ENCODE peak calls at places on chromosomes 16 and 17, in five cellular contexts. One of them, this sample, is unnamed.

GRCh38 chr17:71828182-71828596 is 292.6 kb upstream of the SOX9 start:
- DNase-seq in fibroblast of lung: peak
- DNase-seq in SK-N-SH: peak
- DNase-seq in GM12865: no peak
- DNase-seq in OCI-LY7: no peak
- DNase-seq in this sample: peak

GRCh38 chr16:53948734-53949430 is 244.9 kb downstream of the FTO start:
- DNase-seq in SK-N-SH: no peak
- DNase-seq in OCI-LY7: no peak
- DNase-seq in fibroblast of lung: no peak
- DNase-seq in GM12865: no peak
- DNase-seq in this sample: no peak

GRCh38 chr17:44786551-44787081 is 27.8 kb downstream of the ADAM11 start:
- DNase-seq in fibroblast of lung: no peak
- DNase-seq in GM12865: no peak
- DNase-seq in SK-N-SH: no peak
- DNase-seq in OCI-LY7: no peak
- DNase-seq in this sample: no peak

GRCh38 chr17:59287887-59288286 is 43.6 kb upstream of the YPEL2 start:
- DNase-seq in SK-N-SH: no peak
- DNase-seq in fibroblast of lung: no peak
- DNase-seq in GM12865: no peak
- DNase-seq in OCI-LY7: no peak
- DNase-seq in this sample: no peak

GRCh38 chr17:7833011-7833794 is 814 bp upstream of the KDM6B start:
- DNase-seq in OCI-LY7: no peak
- DNase-seq in fibroblast of lung: no peak
- DNase-seq in GM12865: no peak
- DNase-seq in SK-N-SH: no peak
- DNase-seq in this sample: no peak

GRCh38 chr17:48644159-48644558 is 18.0 kb upstream of the HOXB9 start:
- DNase-seq in OCI-LY7: no peak
- DNase-seq in GM12865: no peak
- DNase-seq in fibroblast of lung: no peak
- DNase-seq in SK-N-SH: peak
- DNase-seq in this sample: no peak

GRCh38 chr16:73179671-73180370 is 131.9 kb upstream of the ZFHX3 start:
- DNase-seq in GM12865: peak
- DNase-seq in OCI-LY7: no peak
- DNase-seq in fibroblast of lung: no peak
- DNase-seq in SK-N-SH: no peak
- DNase-seq in this sample: no peak

GRCh38 chr17:18319604-18320256 is 4.6 kb downstream of the SMCR8 start:
- DNase-seq in GM12865: peak
- DNase-seq in OCI-LY7: peak
- DNase-seq in SK-N-SH: peak
- DNase-seq in fibroblast of lung: peak
- DNase-seq in this sample: peak

GRCh38 chr17:31564291-31564690 is 172.8 kb downstream of the RAB11FIP4 start:
- DNase-seq in GM12865: no peak
- DNase-seq in SK-N-SH: no peak
- DNase-seq in OCI-LY7: no peak
- DNase-seq in fibroblast of lung: no peak
- DNase-seq in this sample: no peak

GRCh38 chr16:51181495-51181795 is 30.4 kb upstream of the SALL1 start:
- DNase-seq in SK-N-SH: no peak
- DNase-seq in OCI-LY7: peak
- DNase-seq in GM12865: no peak
- DNase-seq in fibroblast of lung: peak
- DNase-seq in this sample: no peak

GRCh38 chr16:72092832-72093447 is 480 bp downstream of the TXNL4B start:
- DNase-seq in SK-N-SH: no peak
- DNase-seq in OCI-LY7: no peak
- DNase-seq in GM12865: peak
- DNase-seq in fibroblast of lung: peak
- DNase-seq in this sample: no peak

GRCh38 chr16:1979271-1980025 is 1.8 kb downstream of the NOXO1 start:
- DNase-seq in OCI-LY7: no peak
- DNase-seq in GM12865: no peak
- DNase-seq in SK-N-SH: no peak
- DNase-seq in fibroblast of lung: no peak
- DNase-seq in this sample: no peak

GRCh38 chr17:6455321-6455705 is 11.1 kb downstream of the PIMREG start:
- DNase-seq in fibroblast of lung: peak
- DNase-seq in GM12865: peak
- DNase-seq in OCI-LY7: peak
- DNase-seq in SK-N-SH: peak
- DNase-seq in this sample: peak

GRCh38 chr17:65228734-65229390 is 91.7 kb downstream of the RGS9 start:
- DNase-seq in OCI-LY7: no peak
- DNase-seq in SK-N-SH: peak
- DNase-seq in GM12865: peak
- DNase-seq in fibroblast of lung: peak
- DNase-seq in this sample: no peak

GRCh38 chr17:52148969-52149351 is 9.6 kb downstream of the CA10 start:
- DNase-seq in OCI-LY7: no peak
- DNase-seq in SK-N-SH: no peak
- DNase-seq in fibroblast of lung: peak
- DNase-seq in GM12865: no peak
- DNase-seq in this sample: no peak

GRCh38 chr17:36999475-36999874 is 50.7 kb downstream of the AATF start:
- DNase-seq in fibroblast of lung: no peak
- DNase-seq in OCI-LY7: no peak
- DNase-seq in GM12865: no peak
- DNase-seq in SK-N-SH: no peak
- DNase-seq in this sample: no peak

GRCh38 chr16:51549836-51550235 is 398.8 kb upstream of the SALL1 start:
- DNase-seq in GM12865: no peak
- DNase-seq in fibroblast of lung: peak
- DNase-seq in SK-N-SH: no peak
- DNase-seq in OCI-LY7: no peak
- DNase-seq in this sample: no peak

GRCh38 chr17:16287563-16288027 is 65.7 kb downstream of the CENPV start:
- DNase-seq in OCI-LY7: peak
- DNase-seq in SK-N-SH: no peak
- DNase-seq in fibroblast of lung: peak
- DNase-seq in GM12865: peak
- DNase-seq in this sample: no peak

GRCh38 chr16:20704281-20704680 is 6.8 kb upstream of the ACSM1 start:
- DNase-seq in fibroblast of lung: no peak
- DNase-seq in OCI-LY7: no peak
- DNase-seq in GM12865: no peak
- DNase-seq in SK-N-SH: no peak
- DNase-seq in this sample: no peak

GRCh38 chr17:80664217-80664780 is 119.7 kb downstream of the RPTOR start:
- DNase-seq in fibroblast of lung: no peak
- DNase-seq in SK-N-SH: no peak
- DNase-seq in GM12865: no peak
- DNase-seq in OCI-LY7: no peak
- DNase-seq in this sample: no peak

GRCh38 chr16:61929801-61930200 is 106.4 kb downstream of the CDH8 start:
- DNase-seq in OCI-LY7: no peak
- DNase-seq in GM12865: no peak
- DNase-seq in fibroblast of lung: no peak
- DNase-seq in SK-N-SH: no peak
- DNase-seq in this sample: no peak

GRCh38 chr17:34503804-34504203 is 75.6 kb upstream of the TMEM132E start:
- DNase-seq in GM12865: peak
- DNase-seq in fibroblast of lung: no peak
- DNase-seq in OCI-LY7: no peak
- DNase-seq in SK-N-SH: no peak
- DNase-seq in this sample: no peak

GRCh38 chr17:5533486-5534315 is 47.3 kb downstream of the MIS12 start:
- DNase-seq in fibroblast of lung: peak
- DNase-seq in GM12865: no peak
- DNase-seq in SK-N-SH: no peak
- DNase-seq in OCI-LY7: no peak
- DNase-seq in this sample: no peak

GRCh38 chr17:34382586-34383224 is 19.7 kb upstream of the CCL1 start:
- DNase-seq in GM12865: peak
- DNase-seq in OCI-LY7: peak
- DNase-seq in fibroblast of lung: no peak
- DNase-seq in SK-N-SH: peak
- DNase-seq in this sample: no peak

GRCh38 chr17:75344664-75345063 is 55.4 kb upstream of the SLC25A19 start:
- DNase-seq in GM12865: peak
- DNase-seq in SK-N-SH: no peak
- DNase-seq in fibroblast of lung: peak
- DNase-seq in OCI-LY7: peak
- DNase-seq in this sample: peak

GRCh38 chr16:66275795-66276428 is 90.6 kb upstream of the CDH5 start:
- DNase-seq in fibroblast of lung: peak
- DNase-seq in OCI-LY7: peak
- DNase-seq in SK-N-SH: peak
- DNase-seq in GM12865: peak
- DNase-seq in this sample: no peak

GRCh38 chr17:1455291-1455747 is 713 bp downstream of the CRK start:
- DNase-seq in SK-N-SH: peak
- DNase-seq in fibroblast of lung: peak
- DNase-seq in OCI-LY7: peak
- DNase-seq in GM12865: peak
- DNase-seq in this sample: peak

GRCh38 chr16:28258571-28258970 is 33.8 kb upstream of the SBK1 start:
- DNase-seq in GM12865: no peak
- DNase-seq in fibroblast of lung: peak
- DNase-seq in OCI-LY7: no peak
- DNase-seq in SK-N-SH: peak
- DNase-seq in this sample: peak

DNA sequence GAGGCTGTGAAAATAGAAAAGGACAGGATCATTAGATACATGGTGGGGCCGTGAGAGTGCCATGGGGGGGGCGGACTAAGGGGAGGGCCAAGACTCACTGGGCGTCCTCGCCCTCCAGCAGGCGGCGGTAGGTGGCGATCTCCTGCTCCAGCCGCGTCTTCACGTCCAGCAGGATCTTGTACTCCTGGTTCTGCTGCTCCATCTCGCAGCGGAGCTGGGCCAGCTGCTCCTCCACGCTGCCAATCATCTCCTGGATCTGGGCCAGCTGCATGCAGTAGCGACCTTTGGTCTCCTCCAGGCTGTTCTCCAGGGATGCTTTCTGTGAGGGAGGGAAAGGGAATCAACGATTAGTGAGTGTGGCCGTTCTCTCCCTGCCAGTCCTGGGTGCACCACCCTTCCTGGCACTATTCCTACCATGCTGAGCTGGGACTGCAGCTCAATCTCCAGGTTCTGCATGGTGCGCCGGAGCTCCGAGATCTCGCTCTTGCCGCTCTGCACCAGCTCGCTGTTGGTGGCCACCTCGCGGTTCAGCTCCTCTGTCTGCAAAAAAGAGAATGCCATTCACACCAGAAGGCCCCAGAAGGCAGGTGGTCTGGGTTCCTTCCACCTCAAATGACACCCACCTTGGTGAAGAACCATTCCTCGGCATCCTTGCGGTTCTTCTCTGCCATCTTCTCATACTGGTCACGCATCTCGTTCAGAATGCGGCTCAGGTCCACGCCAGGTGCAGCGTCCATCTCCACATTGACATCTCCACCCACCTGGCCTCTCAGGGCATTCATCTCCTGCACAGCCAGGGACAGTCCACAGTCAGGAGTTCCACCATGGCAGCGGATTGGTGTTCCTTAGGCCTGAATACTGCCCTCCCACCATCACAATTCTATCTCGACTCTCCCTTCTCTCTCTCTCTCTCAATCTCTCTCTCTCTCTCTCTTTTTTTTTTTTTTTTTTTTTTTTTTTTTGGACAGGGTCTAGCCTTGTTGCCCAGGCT is 3.3 kb downstream of the KRT14 start:
- DNase-seq in fibroblast of lung: no peak
- DNase-seq in OCI-LY7: no peak
- DNase-seq in GM12865: no peak
- DNase-seq in SK-N-SH: no peak
- DNase-seq in this sample: no peak
- TF ChIP-seq CTCF in fibroblast of lung: no peak
- TF ChIP-seq CTCF in OCI-LY7: no peak
- TF ChIP-seq CTCF in GM12865: no peak
- TF ChIP-seq CTCF in SK-N-SH: no peak
- TF ChIP-seq CTCF in this sample: no peak

DNA sequence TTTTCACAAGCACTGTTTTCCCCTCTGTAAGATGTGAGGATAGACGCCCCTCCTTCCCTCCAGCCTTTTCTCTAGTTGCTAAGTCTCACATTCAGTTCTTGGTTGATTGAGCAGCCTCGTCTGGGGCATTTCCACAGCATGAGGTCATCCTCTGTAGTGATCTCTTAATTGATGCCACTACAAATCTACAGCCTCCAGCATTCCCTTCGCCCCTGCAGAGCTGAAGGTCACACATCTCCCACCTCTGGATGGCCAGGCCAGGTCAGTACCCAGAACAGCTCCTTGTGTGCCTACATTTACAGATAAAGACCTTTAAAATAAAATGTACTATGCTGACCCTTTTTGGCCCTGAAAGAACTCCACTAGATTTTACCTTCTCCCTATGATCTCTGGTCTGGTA is 32.5 kb upstream of the CDH11 start:
- DNase-seq in SK-N-SH: no peak
- DNase-seq in fibroblast of lung: peak
- DNase-seq in OCI-LY7: no peak
- DNase-seq in GM12865: no peak
- DNase-seq in this sample: peak
- TF ChIP-seq CTCF in SK-N-SH: no peak
- TF ChIP-seq CTCF in fibroblast of lung: no peak
- TF ChIP-seq CTCF in OCI-LY7: no peak
- TF ChIP-seq CTCF in GM12865: no peak
- TF ChIP-seq CTCF in this sample: no peak

DNA sequence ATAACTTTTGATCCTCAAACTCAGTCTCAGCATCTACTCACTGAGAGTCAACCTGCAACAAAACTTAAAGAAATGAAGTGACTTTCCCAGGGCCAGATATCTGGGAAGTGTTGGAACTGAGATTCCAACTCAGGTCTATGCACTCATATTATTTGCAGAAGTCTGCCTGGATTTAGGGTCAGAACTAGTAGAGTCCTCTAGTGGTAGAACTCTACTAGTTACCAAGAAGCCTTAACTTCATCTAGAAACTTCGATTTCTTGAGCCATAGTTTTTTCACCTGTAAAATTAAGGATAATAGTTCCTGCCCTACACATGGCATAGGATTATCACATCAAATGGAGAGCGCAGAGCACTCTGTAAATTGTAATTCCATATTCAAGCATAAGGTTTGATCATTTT is 23.4 kb upstream of the KRT24 start:
- DNase-seq in OCI-LY7: peak
- DNase-seq in GM12865: peak
- DNase-seq in SK-N-SH: no peak
- DNase-seq in fibroblast of lung: peak
- DNase-seq in this sample: no peak
- TF ChIP-seq CTCF in OCI-LY7: peak
- TF ChIP-seq CTCF in GM12865: peak
- TF ChIP-seq CTCF in SK-N-SH: no peak
- TF ChIP-seq CTCF in fibroblast of lung: peak
- TF ChIP-seq CTCF in this sample: no peak

GRCh38 chr17:78422267-78422605 is 43.8 kb downstream of the PGS1 start:
- DNase-seq in SK-N-SH: no peak
- DNase-seq in fibroblast of lung: no peak
- DNase-seq in GM12865: no peak
- DNase-seq in OCI-LY7: no peak
- DNase-seq in this sample: no peak
- TF ChIP-seq CTCF in SK-N-SH: no peak
- TF ChIP-seq CTCF in fibroblast of lung: no peak
- TF ChIP-seq CTCF in GM12865: no peak
- TF ChIP-seq CTCF in OCI-LY7: no peak
- TF ChIP-seq CTCF in this sample: no peak

GRCh38 chr16:495127-495748 is 32.3 kb upstream of the CAPN15 start:
- DNase-seq in OCI-LY7: peak
- DNase-seq in SK-N-SH: peak
- DNase-seq in GM12865: peak
- DNase-seq in fibroblast of lung: peak
- DNase-seq in this sample: peak
- TF ChIP-seq CTCF in OCI-LY7: peak
- TF ChIP-seq CTCF in SK-N-SH: peak
- TF ChIP-seq CTCF in GM12865: peak
- TF ChIP-seq CTCF in fibroblast of lung: peak
- TF ChIP-seq CTCF in this sample: no peak

This sample was measured in glutamatergic neuron.